ENCODE peak calls at places on chromosomes 16 and 17, in six cellular contexts. I is heart right ventricle, N is AG10803, B is A549, C is mucosa of descending colon, P is tibial nerve. E is an unnamed sample.
A peak's percentile ranks its signal among the peaks of the same experiment; 100 is the strongest.

GRCh38 chr17:8382052-8382879 is 727 bp downstream of the RPL26 start:
- DNase-seq in B (no peak), I (no peak), P (no peak), N (no peak), C (no peak), E (no peak)

GRCh38 chr16:56869513-56870270 is 4.7 kb downstream of the SLC12A3 start:
- DNase-seq in C (peak; percentile 32), I (no peak), B (peak; percentile 80), P (no peak), N (no peak), E (no peak)

GRCh38 chr16:3460121-3460520 is 16.6 kb downstream of the NAA60 start:
- DNase-seq in P (no peak), I (no peak), N (no peak), C (no peak), B (no peak), E (no peak)

GRCh38 chr16:1330260-1330914 is 3.1 kb upstream of the BAIAP3 start:
- DNase-seq in N (no peak), B (peak; percentile 42), C (no peak), P (no peak), I (no peak), E (no peak)

GRCh38 chr16:57893559-57894389 is 77.2 kb downstream of the CNGB1 start:
- DNase-seq in P (no peak), B (peak; percentile 96), I (no peak), C (peak; percentile 47), N (peak; percentile 83), E (no peak)

GRCh38 chr16:22077700-22078313 is 14.5 kb upstream of the VWA3A start:
- DNase-seq in I (peak; percentile 67), N (peak; percentile 60), B (peak; percentile 50), P (peak; percentile 83), C (peak; percentile 88), E (peak; percentile 69)

GRCh38 chr16:53785044-53785443 is 81.1 kb downstream of the FTO start:
- DNase-seq in B (no peak), C (no peak), P (no peak), N (peak; percentile 38), I (no peak), E (no peak)

GRCh38 chr16:11273721-11274324 is 394 bp upstream of the PRM3 start:
- DNase-seq in C (no peak), N (no peak), I (no peak), B (peak; percentile 16), P (no peak), E (peak; percentile 51)

GRCh38 chr16:60367739-60368138 is 1633.6 kb upstream of the GOT2 start:
- DNase-seq in C (no peak), P (no peak), B (no peak), I (no peak), N (no peak), E (no peak)

GRCh38 chr16:2952679-2953078 is 11.4 kb upstream of the KREMEN2 start:
- DNase-seq in B (no peak), C (no peak), N (no peak), P (no peak), I (no peak), E (no peak)

GRCh38 chr16:3712830-3713476 is 4.4 kb downstream of the TRAP1 start:
- DNase-seq in I (no peak), B (no peak), N (no peak), C (no peak), P (no peak), E (no peak)

GRCh38 chr16:20310421-20311395 is 16.6 kb downstream of the GP2 start:
- DNase-seq in I (no peak), P (no peak), N (no peak), C (no peak), B (no peak), E (no peak)

GRCh38 chr17:48604770-48605329 is at the start of gene HOXB6:
- DNase-seq in N (peak; percentile 78), I (no peak), B (peak; percentile 79), P (no peak), C (peak; percentile 93), E (peak; percentile 62)

GRCh38 chr17:57788710-57789109 is 43.6 kb upstream of the CCDC182 start:
- DNase-seq in N (no peak), B (no peak), P (no peak), C (no peak), I (no peak), E (no peak)

GRCh38 chr17:690346-690745 is 24.3 kb downstream of the VPS53 start:
- DNase-seq in B (no peak), C (no peak), N (no peak), P (no peak), I (no peak), E (peak; percentile 9)

GRCh38 chr17:685006-685405 is 29.6 kb downstream of the VPS53 start:
- DNase-seq in P (no peak), B (no peak), C (no peak), I (no peak), N (no peak), E (no peak)

GRCh38 chr17:691423-691822 is 23.2 kb downstream of the VPS53 start:
- DNase-seq in N (peak; percentile 85), I (no peak), B (peak; percentile 32), C (no peak), P (no peak), E (no peak)

GRCh38 chr17:689556-690247 is 24.9 kb downstream of the VPS53 start:
- DNase-seq in C (no peak), I (no peak), P (no peak), B (no peak), N (no peak), E (no peak)

DNA sequence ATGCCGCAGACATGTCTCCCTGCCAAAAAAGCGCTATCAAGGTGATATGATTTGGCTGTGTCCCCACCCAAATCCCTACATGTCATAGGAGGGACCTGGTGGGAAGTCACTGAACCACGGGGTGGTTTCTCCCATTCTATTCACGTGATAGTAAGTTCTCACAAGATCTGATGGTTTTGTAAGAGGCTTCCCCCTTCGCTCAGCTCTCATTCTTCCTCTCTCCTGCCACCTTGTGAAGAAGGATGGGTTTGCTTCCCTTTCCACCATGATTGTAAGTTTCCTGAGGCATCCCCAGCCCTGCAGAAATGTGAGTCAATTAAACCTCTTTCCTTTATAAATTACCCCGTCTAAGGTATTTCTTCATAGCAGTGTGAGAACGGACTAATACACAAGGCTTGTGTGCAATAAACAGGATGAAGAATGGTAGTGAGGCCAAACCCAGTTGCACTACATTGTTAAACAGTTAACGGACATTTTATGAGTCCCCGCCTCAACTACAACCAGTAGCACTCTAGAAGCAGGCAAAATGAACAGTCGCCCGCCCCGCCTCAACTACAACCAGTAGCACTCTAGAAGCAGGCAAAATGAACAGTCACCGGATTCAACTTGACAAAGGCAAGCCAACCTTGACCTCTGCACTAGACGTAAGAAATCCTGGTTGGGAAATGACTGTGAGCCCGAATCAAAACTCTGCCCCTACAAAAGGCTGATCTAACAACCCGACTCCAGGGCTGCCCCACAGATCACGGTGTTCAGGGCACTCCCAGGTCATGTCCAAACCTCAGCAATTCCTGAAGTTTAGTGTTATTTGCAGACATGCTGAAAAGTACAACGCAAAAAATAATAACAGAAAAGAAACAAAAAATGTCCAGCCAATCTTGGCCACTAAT is 26.3 kb downstream of the VPS53 start:
- DNase-seq in I (peak; percentile 17), P (peak; percentile 32), B (peak; percentile 67), C (peak; percentile 63), N (peak; percentile 33), E (no peak)
- TF ChIP-seq CTCF in I (peak; percentile 35), P (peak; percentile 10), B (peak; percentile 21), C (no peak), N (peak; percentile 39), E (peak; percentile 30)

DNA sequence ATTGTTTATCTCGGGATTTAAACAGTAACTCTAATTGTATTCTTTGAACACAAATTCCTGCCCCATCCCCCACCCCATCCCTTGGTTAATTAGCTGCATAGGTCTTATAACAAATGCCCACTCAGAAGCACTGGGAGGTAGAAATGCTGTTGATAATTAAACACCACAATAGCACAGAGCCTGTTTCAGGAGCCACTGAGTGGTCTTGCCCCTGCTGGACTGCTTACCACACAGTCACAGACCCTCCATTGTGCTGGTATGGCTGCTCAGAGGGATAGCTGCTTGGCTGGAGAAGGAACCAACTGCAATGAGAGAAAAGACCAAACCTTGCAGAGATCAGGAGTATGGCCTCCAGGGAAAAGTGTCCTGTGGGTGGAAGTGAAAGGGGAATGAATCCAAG is 214.1 kb downstream of the ANKFN1 start:
- DNase-seq in N (no peak), P (no peak), B (no peak), C (no peak), I (no peak), E (no peak)
- TF ChIP-seq CTCF in N (no peak), P (no peak), B (no peak), C (no peak), I (no peak), E (no peak)

DNA sequence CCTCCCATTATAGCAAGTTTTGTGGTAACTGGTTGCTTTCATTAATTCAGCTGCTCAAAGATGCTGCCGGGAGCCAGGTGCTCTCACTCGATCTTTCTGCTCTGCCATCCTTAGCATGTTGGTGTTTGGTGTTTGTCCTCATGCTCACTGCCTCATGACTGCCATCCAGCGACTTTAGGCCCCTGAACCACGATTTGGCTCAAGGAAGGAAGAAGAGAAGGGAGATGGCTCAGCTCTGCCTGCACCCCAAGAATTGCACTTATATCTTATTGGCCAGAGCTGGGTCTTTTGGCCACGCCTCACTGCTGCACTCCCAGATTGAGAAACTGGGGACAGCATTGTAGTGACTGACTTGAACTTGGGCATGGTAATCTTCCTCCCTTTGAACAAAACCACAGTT is 52.7 kb downstream of the ARSG start:
- DNase-seq in B (peak; percentile 12), N (no peak), I (no peak), C (no peak), P (no peak), E (no peak)
- TF ChIP-seq CTCF in B (no peak), N (no peak), I (no peak), C (no peak), P (no peak), E (no peak)

GRCh38 chr16:84952335-84953050 is 58.8 kb downstream of the ZDHHC7 start:
- DNase-seq in P (peak; percentile 96), C (peak; percentile 95), I (peak; percentile 81), B (peak; percentile 80), N (peak; percentile 78), E (peak; percentile 79)

GRCh38 chr16:84953051-84953746 is 58.1 kb downstream of the ZDHHC7 start:
- DNase-seq in N (no peak), I (no peak), P (no peak), B (no peak), C (no peak), E (no peak)

GRCh38 chr16:84949776-84950436 is 61.4 kb downstream of the ZDHHC7 start:
- DNase-seq in C (no peak), I (no peak), N (no peak), P (no peak), B (no peak), E (no peak)

GRCh38 chr16:84948855-84949610 is 62.3 kb downstream of the ZDHHC7 start:
- DNase-seq in B (no peak), C (no peak), I (no peak), P (no peak), N (no peak), E (no peak)

GRCh38 chr16:84950906-84951305 is 60.4 kb downstream of the ZDHHC7 start:
- DNase-seq in I (no peak), C (no peak), B (peak; percentile 66), P (no peak), N (no peak), E (peak; percentile 21)
- TF ChIP-seq CTCF in I (no peak), C (no peak), B (peak; percentile 19), P (no peak), N (peak; percentile 21), E (no peak)

E was measured in nephron progenitor cell.